ENCODE peak calls at places on chromosomes 6 and 20, in ten cellular contexts. One of them, this sample, is unnamed.

GRCh38 chr6:9514146-9514545 is 900.7 kb downstream of the TFAP2A start:
- DNase-seq in left ventricle myocardium superior: no peak
- DNase-seq in HS-5: no peak
- DNase-seq in amygdala: no peak
- DNase-seq in WTC11: no peak
- DNase-seq in stimulated activated CD4-positive, alpha-beta T cell treated with anti-CD3 and anti-CD28 coated beads, Interleukin-12 subunit alpha, Interleukin-12 subunit beta, amount 100 ng/mL, for 48 hours: no peak
- DNase-seq in T1000: no peak
- DNase-seq in GDM1: no peak
- DNase-seq in fibroblast of lung: no peak
- DNase-seq in activated T-cell treated with anti-CD3 and anti-CD28 coated beads for 48 hours: no peak
- DNase-seq in this sample: no peak

GRCh38 chr6:95865857-95866256 is 149.9 kb upstream of the FUT9 start:
- DNase-seq in left ventricle myocardium superior: no peak
- DNase-seq in HS-5: no peak
- DNase-seq in amygdala: no peak
- DNase-seq in WTC11: no peak
- DNase-seq in stimulated activated CD4-positive, alpha-beta T cell treated with anti-CD3 and anti-CD28 coated beads, Interleukin-12 subunit alpha, Interleukin-12 subunit beta, amount 100 ng/mL, for 48 hours: no peak
- DNase-seq in T1000: no peak
- DNase-seq in GDM1: no peak
- DNase-seq in fibroblast of lung: no peak
- DNase-seq in activated T-cell treated with anti-CD3 and anti-CD28 coated beads for 48 hours: no peak
- DNase-seq in this sample: no peak

GRCh38 chr6:153832543-153832942 is 206.5 kb upstream of the OPRM1 start:
- DNase-seq in left ventricle myocardium superior: no peak
- DNase-seq in HS-5: no peak
- DNase-seq in amygdala: no peak
- DNase-seq in WTC11: no peak
- DNase-seq in stimulated activated CD4-positive, alpha-beta T cell treated with anti-CD3 and anti-CD28 coated beads, Interleukin-12 subunit alpha, Interleukin-12 subunit beta, amount 100 ng/mL, for 48 hours: no peak
- DNase-seq in T1000: no peak
- DNase-seq in GDM1: no peak
- DNase-seq in fibroblast of lung: no peak
- DNase-seq in activated T-cell treated with anti-CD3 and anti-CD28 coated beads for 48 hours: no peak
- DNase-seq in this sample: no peak

GRCh38 chr20:63005862-63006564 is 751 bp downstream of the BHLHE23 start:
- DNase-seq in left ventricle myocardium superior: no peak
- DNase-seq in HS-5: no peak
- DNase-seq in amygdala: no peak
- DNase-seq in WTC11: peak
- DNase-seq in stimulated activated CD4-positive, alpha-beta T cell treated with anti-CD3 and anti-CD28 coated beads, Interleukin-12 subunit alpha, Interleukin-12 subunit beta, amount 100 ng/mL, for 48 hours: no peak
- DNase-seq in T1000: no peak
- DNase-seq in GDM1: no peak
- DNase-seq in fibroblast of lung: peak
- DNase-seq in activated T-cell treated with anti-CD3 and anti-CD28 coated beads for 48 hours: no peak
- DNase-seq in this sample: peak

GRCh38 chr20:35773154-35773751 is 1.4 kb downstream of the PHF20 start:
- DNase-seq in left ventricle myocardium superior: no peak
- DNase-seq in HS-5: no peak
- DNase-seq in amygdala: no peak
- DNase-seq in WTC11: no peak
- DNase-seq in stimulated activated CD4-positive, alpha-beta T cell treated with anti-CD3 and anti-CD28 coated beads, Interleukin-12 subunit alpha, Interleukin-12 subunit beta, amount 100 ng/mL, for 48 hours: no peak
- DNase-seq in T1000: no peak
- DNase-seq in GDM1: peak
- DNase-seq in fibroblast of lung: no peak
- DNase-seq in activated T-cell treated with anti-CD3 and anti-CD28 coated beads for 48 hours: no peak
- DNase-seq in this sample: peak

GRCh38 chr20:45459606-45460005 is 9.9 kb upstream of the WFDC2 start:
- DNase-seq in left ventricle myocardium superior: no peak
- DNase-seq in HS-5: no peak
- DNase-seq in amygdala: no peak
- DNase-seq in WTC11: no peak
- DNase-seq in stimulated activated CD4-positive, alpha-beta T cell treated with anti-CD3 and anti-CD28 coated beads, Interleukin-12 subunit alpha, Interleukin-12 subunit beta, amount 100 ng/mL, for 48 hours: no peak
- DNase-seq in T1000: no peak
- DNase-seq in GDM1: no peak
- DNase-seq in fibroblast of lung: no peak
- DNase-seq in activated T-cell treated with anti-CD3 and anti-CD28 coated beads for 48 hours: no peak
- DNase-seq in this sample: no peak

GRCh38 chr20:363319-364078 is 16.6 kb downstream of the NRSN2 start:
- DNase-seq in left ventricle myocardium superior: no peak
- DNase-seq in HS-5: no peak
- DNase-seq in amygdala: no peak
- DNase-seq in WTC11: no peak
- DNase-seq in stimulated activated CD4-positive, alpha-beta T cell treated with anti-CD3 and anti-CD28 coated beads, Interleukin-12 subunit alpha, Interleukin-12 subunit beta, amount 100 ng/mL, for 48 hours: no peak
- DNase-seq in T1000: no peak
- DNase-seq in GDM1: no peak
- DNase-seq in fibroblast of lung: no peak
- DNase-seq in activated T-cell treated with anti-CD3 and anti-CD28 coated beads for 48 hours: no peak
- DNase-seq in this sample: no peak

GRCh38 chr6:167097770-167098169 is 25.1 kb upstream of the CCR6 start:
- DNase-seq in left ventricle myocardium superior: no peak
- DNase-seq in HS-5: no peak
- DNase-seq in amygdala: no peak
- DNase-seq in WTC11: no peak
- DNase-seq in stimulated activated CD4-positive, alpha-beta T cell treated with anti-CD3 and anti-CD28 coated beads, Interleukin-12 subunit alpha, Interleukin-12 subunit beta, amount 100 ng/mL, for 48 hours: no peak
- DNase-seq in T1000: no peak
- DNase-seq in GDM1: no peak
- DNase-seq in fibroblast of lung: no peak
- DNase-seq in activated T-cell treated with anti-CD3 and anti-CD28 coated beads for 48 hours: no peak
- DNase-seq in this sample: no peak

GRCh38 chr6:1708141-1708540 is 98.4 kb downstream of the FOXC1 start:
- DNase-seq in left ventricle myocardium superior: no peak
- DNase-seq in HS-5: no peak
- DNase-seq in amygdala: no peak
- DNase-seq in WTC11: no peak
- DNase-seq in stimulated activated CD4-positive, alpha-beta T cell treated with anti-CD3 and anti-CD28 coated beads, Interleukin-12 subunit alpha, Interleukin-12 subunit beta, amount 100 ng/mL, for 48 hours: no peak
- DNase-seq in T1000: no peak
- DNase-seq in GDM1: no peak
- DNase-seq in fibroblast of lung: no peak
- DNase-seq in activated T-cell treated with anti-CD3 and anti-CD28 coated beads for 48 hours: no peak
- DNase-seq in this sample: no peak

GRCh38 chr6:148952147-148953041 is 205.6 kb downstream of the UST start:
- DNase-seq in left ventricle myocardium superior: no peak
- DNase-seq in HS-5: no peak
- DNase-seq in amygdala: no peak
- DNase-seq in WTC11: no peak
- DNase-seq in stimulated activated CD4-positive, alpha-beta T cell treated with anti-CD3 and anti-CD28 coated beads, Interleukin-12 subunit alpha, Interleukin-12 subunit beta, amount 100 ng/mL, for 48 hours: no peak
- DNase-seq in T1000: no peak
- DNase-seq in GDM1: no peak
- DNase-seq in fibroblast of lung: peak
- DNase-seq in activated T-cell treated with anti-CD3 and anti-CD28 coated beads for 48 hours: no peak
- DNase-seq in this sample: no peak

GRCh38 chr6:18053071-18053475 is 65.6 kb upstream of the KIF13A start:
- DNase-seq in left ventricle myocardium superior: no peak
- DNase-seq in HS-5: no peak
- DNase-seq in amygdala: no peak
- DNase-seq in WTC11: no peak
- DNase-seq in stimulated activated CD4-positive, alpha-beta T cell treated with anti-CD3 and anti-CD28 coated beads, Interleukin-12 subunit alpha, Interleukin-12 subunit beta, amount 100 ng/mL, for 48 hours: no peak
- DNase-seq in T1000: no peak
- DNase-seq in GDM1: no peak
- DNase-seq in fibroblast of lung: peak
- DNase-seq in activated T-cell treated with anti-CD3 and anti-CD28 coated beads for 48 hours: no peak
- DNase-seq in this sample: no peak

GRCh38 chr6:31622678-31623077 is 2.2 kb downstream of the PRRC2A start:
- DNase-seq in left ventricle myocardium superior: peak
- DNase-seq in HS-5: no peak
- DNase-seq in amygdala: no peak
- DNase-seq in WTC11: no peak
- DNase-seq in stimulated activated CD4-positive, alpha-beta T cell treated with anti-CD3 and anti-CD28 coated beads, Interleukin-12 subunit alpha, Interleukin-12 subunit beta, amount 100 ng/mL, for 48 hours: no peak
- DNase-seq in T1000: no peak
- DNase-seq in GDM1: no peak
- DNase-seq in fibroblast of lung: no peak
- DNase-seq in activated T-cell treated with anti-CD3 and anti-CD28 coated beads for 48 hours: no peak
- DNase-seq in this sample: no peak

GRCh38 chr6:50056242-50056641 is 6.5 kb upstream of the DEFB112 start:
- DNase-seq in left ventricle myocardium superior: no peak
- DNase-seq in HS-5: no peak
- DNase-seq in amygdala: no peak
- DNase-seq in WTC11: no peak
- DNase-seq in stimulated activated CD4-positive, alpha-beta T cell treated with anti-CD3 and anti-CD28 coated beads, Interleukin-12 subunit alpha, Interleukin-12 subunit beta, amount 100 ng/mL, for 48 hours: no peak
- DNase-seq in T1000: no peak
- DNase-seq in GDM1: no peak
- DNase-seq in fibroblast of lung: no peak
- DNase-seq in activated T-cell treated with anti-CD3 and anti-CD28 coated beads for 48 hours: no peak
- DNase-seq in this sample: no peak

GRCh38 chr6:169161572-169162167 is 92.0 kb downstream of the THBS2 start:
- DNase-seq in left ventricle myocardium superior: no peak
- DNase-seq in HS-5: no peak
- DNase-seq in amygdala: no peak
- DNase-seq in WTC11: no peak
- DNase-seq in stimulated activated CD4-positive, alpha-beta T cell treated with anti-CD3 and anti-CD28 coated beads, Interleukin-12 subunit alpha, Interleukin-12 subunit beta, amount 100 ng/mL, for 48 hours: no peak
- DNase-seq in T1000: no peak
- DNase-seq in GDM1: no peak
- DNase-seq in fibroblast of lung: no peak
- DNase-seq in activated T-cell treated with anti-CD3 and anti-CD28 coated beads for 48 hours: no peak
- DNase-seq in this sample: no peak

GRCh38 chr6:24926192-24926591 is 9.6 kb downstream of the RIPOR2 start:
- DNase-seq in left ventricle myocardium superior: no peak
- DNase-seq in HS-5: no peak
- DNase-seq in amygdala: no peak
- DNase-seq in WTC11: no peak
- DNase-seq in stimulated activated CD4-positive, alpha-beta T cell treated with anti-CD3 and anti-CD28 coated beads, Interleukin-12 subunit alpha, Interleukin-12 subunit beta, amount 100 ng/mL, for 48 hours: no peak
- DNase-seq in T1000: no peak
- DNase-seq in GDM1: no peak
- DNase-seq in fibroblast of lung: no peak
- DNase-seq in activated T-cell treated with anti-CD3 and anti-CD28 coated beads for 48 hours: no peak
- DNase-seq in this sample: no peak

GRCh38 chr6:52415917-52416628 is 4.1 kb upstream of the EFHC1 start:
- DNase-seq in left ventricle myocardium superior: no peak
- DNase-seq in HS-5: no peak
- DNase-seq in amygdala: no peak
- DNase-seq in WTC11: no peak
- DNase-seq in stimulated activated CD4-positive, alpha-beta T cell treated with anti-CD3 and anti-CD28 coated beads, Interleukin-12 subunit alpha, Interleukin-12 subunit beta, amount 100 ng/mL, for 48 hours: no peak
- DNase-seq in T1000: no peak
- DNase-seq in GDM1: no peak
- DNase-seq in fibroblast of lung: peak
- DNase-seq in activated T-cell treated with anti-CD3 and anti-CD28 coated beads for 48 hours: no peak
- DNase-seq in this sample: no peak

GRCh38 chr6:170529839-170530520 is 23.1 kb downstream of the PSMB1 start:
- DNase-seq in left ventricle myocardium superior: peak
- DNase-seq in HS-5: peak
- DNase-seq in amygdala: peak
- DNase-seq in WTC11: peak
- DNase-seq in stimulated activated CD4-positive, alpha-beta T cell treated with anti-CD3 and anti-CD28 coated beads, Interleukin-12 subunit alpha, Interleukin-12 subunit beta, amount 100 ng/mL, for 48 hours: peak
- DNase-seq in T1000: peak
- DNase-seq in GDM1: peak
- DNase-seq in fibroblast of lung: peak
- DNase-seq in activated T-cell treated with anti-CD3 and anti-CD28 coated beads for 48 hours: peak
- DNase-seq in this sample: peak

GRCh38 chr6:3382399-3383279 is 74.2 kb downstream of the SLC22A23 start:
- DNase-seq in left ventricle myocardium superior: no peak
- DNase-seq in HS-5: peak
- DNase-seq in amygdala: no peak
- DNase-seq in WTC11: no peak
- DNase-seq in stimulated activated CD4-positive, alpha-beta T cell treated with anti-CD3 and anti-CD28 coated beads, Interleukin-12 subunit alpha, Interleukin-12 subunit beta, amount 100 ng/mL, for 48 hours: no peak
- DNase-seq in T1000: peak
- DNase-seq in GDM1: no peak
- DNase-seq in fibroblast of lung: no peak
- DNase-seq in activated T-cell treated with anti-CD3 and anti-CD28 coated beads for 48 hours: no peak
- DNase-seq in this sample: no peak

GRCh38 chr6:36349240-36349639 is 12.6 kb upstream of the BNIP5 start:
- DNase-seq in left ventricle myocardium superior: no peak
- DNase-seq in HS-5: no peak
- DNase-seq in amygdala: no peak
- DNase-seq in WTC11: no peak
- DNase-seq in stimulated activated CD4-positive, alpha-beta T cell treated with anti-CD3 and anti-CD28 coated beads, Interleukin-12 subunit alpha, Interleukin-12 subunit beta, amount 100 ng/mL, for 48 hours: no peak
- DNase-seq in T1000: no peak
- DNase-seq in GDM1: no peak
- DNase-seq in fibroblast of lung: no peak
- DNase-seq in activated T-cell treated with anti-CD3 and anti-CD28 coated beads for 48 hours: no peak
- DNase-seq in this sample: no peak

GRCh38 chr6:160534050-160534696 is 129.9 kb downstream of the LPA start:
- DNase-seq in left ventricle myocardium superior: peak
- DNase-seq in HS-5: peak
- DNase-seq in amygdala: peak
- DNase-seq in WTC11: peak
- DNase-seq in stimulated activated CD4-positive, alpha-beta T cell treated with anti-CD3 and anti-CD28 coated beads, Interleukin-12 subunit alpha, Interleukin-12 subunit beta, amount 100 ng/mL, for 48 hours: peak
- DNase-seq in T1000: peak
- DNase-seq in GDM1: no peak
- DNase-seq in fibroblast of lung: peak
- DNase-seq in activated T-cell treated with anti-CD3 and anti-CD28 coated beads for 48 hours: peak
- DNase-seq in this sample: peak

GRCh38 chr20:7420345-7420744 is 519.9 kb downstream of the HAO1 start:
- DNase-seq in left ventricle myocardium superior: no peak
- DNase-seq in HS-5: no peak
- DNase-seq in amygdala: no peak
- DNase-seq in WTC11: no peak
- DNase-seq in stimulated activated CD4-positive, alpha-beta T cell treated with anti-CD3 and anti-CD28 coated beads, Interleukin-12 subunit alpha, Interleukin-12 subunit beta, amount 100 ng/mL, for 48 hours: no peak
- DNase-seq in T1000: no peak
- DNase-seq in GDM1: no peak
- DNase-seq in fibroblast of lung: no peak
- DNase-seq in activated T-cell treated with anti-CD3 and anti-CD28 coated beads for 48 hours: no peak
- DNase-seq in this sample: no peak

GRCh38 chr6:67679566-67680296 is 955.4 kb upstream of the ADGRB3 start:
- DNase-seq in left ventricle myocardium superior: no peak
- DNase-seq in HS-5: no peak
- DNase-seq in amygdala: no peak
- DNase-seq in WTC11: no peak
- DNase-seq in stimulated activated CD4-positive, alpha-beta T cell treated with anti-CD3 and anti-CD28 coated beads, Interleukin-12 subunit alpha, Interleukin-12 subunit beta, amount 100 ng/mL, for 48 hours: no peak
- DNase-seq in T1000: no peak
- DNase-seq in GDM1: no peak
- DNase-seq in fibroblast of lung: no peak
- DNase-seq in activated T-cell treated with anti-CD3 and anti-CD28 coated beads for 48 hours: no peak
- DNase-seq in this sample: no peak

GRCh38 chr20:59195316-59195993 is 31.8 kb downstream of the ZNF831 start:
- DNase-seq in left ventricle myocardium superior: no peak
- DNase-seq in HS-5: no peak
- DNase-seq in amygdala: no peak
- DNase-seq in WTC11: no peak
- DNase-seq in stimulated activated CD4-positive, alpha-beta T cell treated with anti-CD3 and anti-CD28 coated beads, Interleukin-12 subunit alpha, Interleukin-12 subunit beta, amount 100 ng/mL, for 48 hours: no peak
- DNase-seq in T1000: no peak
- DNase-seq in GDM1: no peak
- DNase-seq in fibroblast of lung: no peak
- DNase-seq in activated T-cell treated with anti-CD3 and anti-CD28 coated beads for 48 hours: no peak
- DNase-seq in this sample: no peak

GRCh38 chr20:20548527-20549266 is 163.7 kb downstream of the RALGAPA2 start:
- DNase-seq in left ventricle myocardium superior: no peak
- DNase-seq in HS-5: no peak
- DNase-seq in amygdala: no peak
- DNase-seq in WTC11: no peak
- DNase-seq in stimulated activated CD4-positive, alpha-beta T cell treated with anti-CD3 and anti-CD28 coated beads, Interleukin-12 subunit alpha, Interleukin-12 subunit beta, amount 100 ng/mL, for 48 hours: no peak
- DNase-seq in T1000: no peak
- DNase-seq in GDM1: no peak
- DNase-seq in fibroblast of lung: no peak
- DNase-seq in activated T-cell treated with anti-CD3 and anti-CD28 coated beads for 48 hours: no peak
- DNase-seq in this sample: no peak

GRCh38 chr6:46491789-46492547 is 719 bp upstream of the RCAN2 start:
- DNase-seq in left ventricle myocardium superior: peak
- DNase-seq in HS-5: no peak
- DNase-seq in amygdala: peak
- DNase-seq in WTC11: peak
- DNase-seq in stimulated activated CD4-positive, alpha-beta T cell treated with anti-CD3 and anti-CD28 coated beads, Interleukin-12 subunit alpha, Interleukin-12 subunit beta, amount 100 ng/mL, for 48 hours: no peak
- DNase-seq in T1000: no peak
- DNase-seq in GDM1: peak
- DNase-seq in fibroblast of lung: peak
- DNase-seq in activated T-cell treated with anti-CD3 and anti-CD28 coated beads for 48 hours: peak
- DNase-seq in this sample: peak

GRCh38 chr20:49658508-49658907 is 55.2 kb downstream of the B4GALT5 start:
- DNase-seq in left ventricle myocardium superior: no peak
- DNase-seq in HS-5: no peak
- DNase-seq in amygdala: no peak
- DNase-seq in WTC11: no peak
- DNase-seq in stimulated activated CD4-positive, alpha-beta T cell treated with anti-CD3 and anti-CD28 coated beads, Interleukin-12 subunit alpha, Interleukin-12 subunit beta, amount 100 ng/mL, for 48 hours: no peak
- DNase-seq in T1000: no peak
- DNase-seq in GDM1: no peak
- DNase-seq in fibroblast of lung: no peak
- DNase-seq in activated T-cell treated with anti-CD3 and anti-CD28 coated beads for 48 hours: no peak
- DNase-seq in this sample: peak

GRCh38 chr20:33387177-33387576 is 14.1 kb downstream of the CDK5RAP1 start:
- DNase-seq in left ventricle myocardium superior: peak
- DNase-seq in HS-5: no peak
- DNase-seq in amygdala: no peak
- DNase-seq in WTC11: no peak
- DNase-seq in stimulated activated CD4-positive, alpha-beta T cell treated with anti-CD3 and anti-CD28 coated beads, Interleukin-12 subunit alpha, Interleukin-12 subunit beta, amount 100 ng/mL, for 48 hours: no peak
- DNase-seq in T1000: no peak
- DNase-seq in GDM1: no peak
- DNase-seq in fibroblast of lung: no peak
- DNase-seq in activated T-cell treated with anti-CD3 and anti-CD28 coated beads for 48 hours: no peak
- DNase-seq in this sample: no peak

GRCh38 chr6:168214586-168215104 is 104.9 kb downstream of the DACT2 start:
- DNase-seq in left ventricle myocardium superior: no peak
- DNase-seq in HS-5: no peak
- DNase-seq in amygdala: no peak
- DNase-seq in WTC11: no peak
- DNase-seq in stimulated activated CD4-positive, alpha-beta T cell treated with anti-CD3 and anti-CD28 coated beads, Interleukin-12 subunit alpha, Interleukin-12 subunit beta, amount 100 ng/mL, for 48 hours: no peak
- DNase-seq in T1000: no peak
- DNase-seq in GDM1: no peak
- DNase-seq in fibroblast of lung: no peak
- DNase-seq in activated T-cell treated with anti-CD3 and anti-CD28 coated beads for 48 hours: no peak
- DNase-seq in this sample: no peak

This sample was measured in GM23338.